ENCODE peak calls at places on chromosomes 2 and 18, in eight cellular contexts. N, K, B, V, A, W, X and P are unnamed samples.

GRCh38 chr2:188119112-188119838 is 172.4 kb upstream of the GULP1 start:
- DNase-seq in N (no peak), K (no peak), B (no peak), V (no peak), A (no peak), W (no peak), X (peak), P (no peak)

GRCh38 chr18:58788971-58789797 is 75.5 kb upstream of the ZNF532 start:
- DNase-seq in N (peak), K (peak), B (no peak), V (no peak), A (peak), W (no peak), X (peak), P (no peak)

GRCh38 chr18:21513741-21514140 is 86.8 kb downstream of the ESCO1 start:
- DNase-seq in N (no peak), K (no peak), B (no peak), V (no peak), A (no peak), W (no peak), X (no peak), P (no peak)

GRCh38 chr2:128187032-128187654 is 96.1 kb downstream of the UGGT1 start:
- DNase-seq in N (peak), K (no peak), B (no peak), V (peak), A (no peak), W (peak), X (no peak), P (peak)

GRCh38 chr2:30366199-30366691 is 80.8 kb upstream of the LCLAT1 start:
- DNase-seq in N (no peak), K (no peak), B (no peak), V (peak), A (no peak), W (no peak), X (no peak), P (peak)

GRCh38 chr2:171966268-171966667 is 33.5 kb upstream of the METAP1D start:
- DNase-seq in N (no peak), K (no peak), B (no peak), V (no peak), A (no peak), W (no peak), X (no peak), P (no peak)

GRCh38 chr18:79374408-79375171 is 21.1 kb upstream of the NFATC1 start:
- DNase-seq in N (no peak), K (no peak), B (no peak), V (no peak), A (no peak), W (no peak), X (no peak), P (no peak)

GRCh38 chr2:70676301-70677035 is 91.5 kb downstream of the ADD2 start:
- DNase-seq in N (no peak), K (no peak), B (no peak), V (no peak), A (no peak), W (no peak), X (no peak), P (no peak)

GRCh38 chr2:54569745-54570296 is 113.7 kb downstream of the SPTBN1 start:
- DNase-seq in N (no peak), K (no peak), B (no peak), V (no peak), A (no peak), W (no peak), X (no peak), P (no peak)

GRCh38 chr2:143390185-143390584 is 261.0 kb downstream of the ARHGAP15 start:
- DNase-seq in N (no peak), K (no peak), B (no peak), V (no peak), A (no peak), W (no peak), X (no peak), P (no peak)

GRCh38 chr2:146701183-146701582 is 1143.6 kb upstream of the ACVR2A start:
- DNase-seq in N (peak), K (no peak), B (no peak), V (no peak), A (no peak), W (no peak), X (no peak), P (no peak)

GRCh38 chr18:28652654-28653053 is 475.7 kb upstream of the CDH2 start:
- DNase-seq in N (no peak), K (no peak), B (no peak), V (no peak), A (no peak), W (no peak), X (no peak), P (no peak)

GRCh38 chr2:10137053-10137843 is 14.7 kb downstream of the RRM2 start:
- DNase-seq in N (no peak), K (no peak), B (no peak), V (no peak), A (no peak), W (no peak), X (no peak), P (no peak)

GRCh38 chr2:209473930-209474419 is 50.1 kb downstream of the MAP2 start:
- DNase-seq in N (peak), K (no peak), B (no peak), V (peak), A (peak), W (peak), X (peak), P (peak)

GRCh38 chr2:230172156-230172555 is 47.6 kb downstream of the SP110 start:
- DNase-seq in N (no peak), K (no peak), B (no peak), V (no peak), A (no peak), W (no peak), X (no peak), P (no peak)

GRCh38 chr2:182050333-182050855 is 64.7 kb downstream of the PPP1R1C start:
- DNase-seq in N (no peak), K (no peak), B (no peak), V (no peak), A (no peak), W (no peak), X (no peak), P (no peak)

GRCh38 chr2:88709117-88709739 is 17.8 kb downstream of the RPIA start:
- DNase-seq in N (peak), K (no peak), B (no peak), V (peak), A (no peak), W (no peak), X (no peak), P (no peak)